ENCODE peak calls at places on chromosomes 2 and 18, in four cellular contexts. One of them, this sample, is unnamed.
A peak's percentile ranks its signal among the peaks of the same experiment; 100 is the strongest.

GRCh38 chr2:39124770-39125075 is 3.9 kb upstream of the SOS1 start:
- DNase-seq in A549: no peak
- DNase-seq in HL-60: no peak
- DNase-seq in fibroblast of pulmonary artery: no peak
- DNase-seq in this sample: no peak

GRCh38 chr2:128486640-128487375 is 168.1 kb upstream of the HS6ST1 start:
- DNase-seq in HL-60: no peak
- DNase-seq in fibroblast of pulmonary artery: no peak
- DNase-seq in A549: no peak
- DNase-seq in this sample: no peak

GRCh38 chr2:100783986-100784385 is 36.0 kb upstream of the NPAS2 start:
- DNase-seq in A549: no peak
- DNase-seq in fibroblast of pulmonary artery: no peak
- DNase-seq in HL-60: no peak
- DNase-seq in this sample: no peak

GRCh38 chr2:74223941-74224770 is 25.7 kb downstream of the MTHFD2 start:
- DNase-seq in fibroblast of pulmonary artery: no peak
- DNase-seq in HL-60: no peak
- DNase-seq in A549: no peak
- DNase-seq in this sample: no peak

GRCh38 chr2:58601017-58601416 is 359.9 kb upstream of the FANCL start:
- DNase-seq in HL-60: peak; percentile 7
- DNase-seq in A549: no peak
- DNase-seq in fibroblast of pulmonary artery: no peak
- DNase-seq in this sample: no peak

GRCh38 chr2:38528008-38528442 is 74.7 kb downstream of the HNRNPLL start:
- DNase-seq in fibroblast of pulmonary artery: peak; percentile 61
- DNase-seq in HL-60: no peak
- DNase-seq in A549: peak; percentile 68
- DNase-seq in this sample: peak; percentile 67

GRCh38 chr18:75051757-75052156 is 157.2 kb downstream of the PTGR3 start:
- DNase-seq in fibroblast of pulmonary artery: no peak
- DNase-seq in HL-60: no peak
- DNase-seq in A549: no peak
- DNase-seq in this sample: no peak

GRCh38 chr2:120491111-120491625 is 145.2 kb downstream of the INHBB start:
- DNase-seq in HL-60: no peak
- DNase-seq in fibroblast of pulmonary artery: no peak
- DNase-seq in A549: no peak
- DNase-seq in this sample: no peak

GRCh38 chr2:58089081-58089480 is 42.5 kb downstream of the VRK2 start:
- DNase-seq in A549: no peak
- DNase-seq in HL-60: no peak
- DNase-seq in fibroblast of pulmonary artery: no peak
- DNase-seq in this sample: no peak

DNA sequence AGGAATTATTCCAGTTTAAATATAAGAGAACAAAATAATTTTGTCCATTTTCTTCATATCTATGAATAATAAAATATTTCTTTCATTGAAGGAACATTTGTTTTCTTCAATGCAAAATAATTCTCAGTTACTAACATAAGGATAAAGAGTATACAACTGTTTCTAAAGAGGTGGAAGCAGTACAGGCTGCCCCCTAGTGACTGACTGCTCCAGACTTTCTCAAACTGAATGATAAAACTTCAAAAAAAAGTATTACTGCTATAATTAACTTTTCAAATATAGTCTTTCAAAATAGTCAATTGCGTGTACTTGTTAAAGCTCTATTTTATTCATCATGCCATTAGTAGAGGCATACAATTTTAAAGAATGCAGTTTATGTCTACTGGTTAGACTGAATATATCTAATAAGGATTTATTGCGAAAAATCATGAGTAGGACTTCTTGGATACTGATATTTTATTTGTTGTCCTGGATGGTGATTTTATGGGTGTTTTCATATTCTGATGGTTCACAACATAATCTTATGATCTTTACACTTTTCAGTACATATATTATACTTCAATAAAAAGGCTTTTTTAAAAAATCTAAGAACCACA is 100.1 kb downstream of the WDPCP start:
- DNase-seq in HL-60: no peak
- DNase-seq in fibroblast of pulmonary artery: peak; percentile 67
- DNase-seq in A549: peak; percentile 8
- DNase-seq in this sample: no peak
- TF ChIP-seq CTCF in HL-60: peak; percentile 13
- TF ChIP-seq CTCF in fibroblast of pulmonary artery: peak; percentile 89
- TF ChIP-seq CTCF in A549: peak; percentile 92
- TF ChIP-seq CTCF in this sample: peak; percentile 90

DNA sequence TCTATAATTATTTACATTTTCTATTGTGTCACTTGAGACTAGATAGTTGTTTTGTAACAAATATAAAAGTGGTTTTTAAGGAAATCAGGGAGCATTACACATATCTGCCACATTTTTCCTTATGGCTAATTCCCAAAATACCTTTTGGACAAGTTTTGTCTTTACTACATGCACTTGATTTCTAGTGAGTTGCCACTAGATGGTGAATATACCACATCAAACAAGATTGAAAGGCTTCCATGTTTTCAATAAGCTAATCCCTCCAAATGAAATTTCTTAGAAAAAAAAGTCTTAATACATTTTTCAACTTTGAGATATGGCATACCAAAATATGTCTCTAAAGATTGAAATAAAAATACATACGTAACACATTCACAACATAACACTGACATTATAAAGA is 9.1 kb upstream of the HIBCH start:
- DNase-seq in A549: no peak
- DNase-seq in fibroblast of pulmonary artery: peak; percentile 49
- DNase-seq in HL-60: no peak
- DNase-seq in this sample: no peak
- TF ChIP-seq CTCF in A549: peak; percentile 49
- TF ChIP-seq CTCF in fibroblast of pulmonary artery: peak; percentile 33
- TF ChIP-seq CTCF in HL-60: no peak
- TF ChIP-seq CTCF in this sample: peak; percentile 24

DNA sequence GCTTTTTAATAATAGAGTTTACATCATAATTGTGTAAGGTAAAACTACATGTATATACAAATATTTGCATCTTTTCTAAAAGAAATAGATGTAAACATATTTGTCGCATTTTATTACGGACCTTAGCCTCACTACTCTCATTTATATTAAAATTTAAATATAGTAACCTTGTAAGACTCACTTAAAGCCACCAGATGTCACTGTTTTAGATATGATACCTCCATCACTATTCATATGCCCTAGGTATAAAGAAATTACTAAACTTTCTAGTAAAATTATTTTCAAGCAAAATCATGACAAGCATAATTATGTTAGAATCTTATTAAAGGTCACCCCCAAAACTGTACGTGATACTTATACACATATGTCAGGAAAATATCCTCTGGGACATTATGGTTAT is 674.3 kb upstream of the REG3G start:
- DNase-seq in A549: peak; percentile 0
- DNase-seq in fibroblast of pulmonary artery: peak; percentile 1
- DNase-seq in HL-60: no peak
- DNase-seq in this sample: no peak
- TF ChIP-seq CTCF in A549: peak; percentile 8
- TF ChIP-seq CTCF in fibroblast of pulmonary artery: no peak
- TF ChIP-seq CTCF in HL-60: no peak
- TF ChIP-seq CTCF in this sample: peak; percentile 65

DNA sequence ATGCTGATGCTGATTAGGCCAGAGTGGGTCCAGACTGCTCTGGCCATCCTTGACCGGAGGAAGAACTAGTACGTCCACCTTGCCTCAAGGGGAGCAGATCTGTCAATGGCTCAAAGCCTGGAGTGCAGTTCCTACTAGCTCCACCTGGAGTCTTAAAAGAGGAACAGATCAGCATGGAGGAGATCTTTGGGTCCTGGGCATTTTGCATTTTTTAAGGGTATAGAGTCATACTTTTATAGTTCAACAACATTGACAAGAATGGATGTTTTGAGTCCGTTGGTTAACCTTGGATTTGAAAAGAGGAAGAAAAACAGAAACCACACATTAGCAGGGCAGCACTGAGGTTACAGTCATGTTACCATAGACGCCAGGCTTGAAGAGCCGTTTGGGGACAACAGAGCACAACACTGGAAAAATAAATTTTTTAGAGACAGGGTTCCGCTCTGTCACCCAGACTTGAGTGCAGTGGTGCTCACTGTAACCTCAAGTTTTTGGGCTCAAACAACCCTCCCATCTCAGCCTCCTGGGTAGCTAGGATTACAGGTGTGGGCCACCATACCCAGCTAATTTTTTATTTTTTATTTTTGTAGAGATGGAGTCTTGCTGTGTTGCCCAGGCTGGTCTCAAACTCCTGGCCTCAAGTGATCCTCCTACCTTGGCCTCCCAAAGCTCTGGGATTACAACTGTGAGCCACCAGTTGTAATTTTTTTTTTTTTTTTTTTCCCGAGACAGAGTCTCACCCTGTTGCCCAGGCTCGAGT is 78.5 kb downstream of the PRKCE start:
- DNase-seq in fibroblast of pulmonary artery: no peak
- DNase-seq in A549: peak; percentile 52
- DNase-seq in HL-60: peak; percentile 28
- DNase-seq in this sample: no peak
- TF ChIP-seq CTCF in fibroblast of pulmonary artery: peak; percentile 28
- TF ChIP-seq CTCF in A549: no peak
- TF ChIP-seq CTCF in HL-60: peak; percentile 23
- TF ChIP-seq CTCF in this sample: peak; percentile 52

GRCh38 chr18:34122724-34123334 is 101.9 kb downstream of the NOL4 start:
- DNase-seq in fibroblast of pulmonary artery: peak; percentile 72
- DNase-seq in HL-60: peak; percentile 24
- DNase-seq in A549: peak; percentile 2
- DNase-seq in this sample: peak; percentile 33
- TF ChIP-seq CTCF in fibroblast of pulmonary artery: peak; percentile 99
- TF ChIP-seq CTCF in HL-60: peak; percentile 93
- TF ChIP-seq CTCF in A549: peak; percentile 71
- TF ChIP-seq CTCF in this sample: peak; percentile 99

GRCh38 chr18:25915907-25916306 is 174.5 kb downstream of the SS18 start:
- DNase-seq in A549: no peak
- DNase-seq in fibroblast of pulmonary artery: no peak
- DNase-seq in HL-60: no peak
- DNase-seq in this sample: no peak
- TF ChIP-seq CTCF in A549: no peak
- TF ChIP-seq CTCF in fibroblast of pulmonary artery: no peak
- TF ChIP-seq CTCF in HL-60: no peak
- TF ChIP-seq CTCF in this sample: peak; percentile 58

GRCh38 chr18:36821681-36822080 is 7.1 kb downstream of the TPGS2 start:
- DNase-seq in A549: no peak
- DNase-seq in HL-60: no peak
- DNase-seq in fibroblast of pulmonary artery: no peak
- DNase-seq in this sample: no peak
- TF ChIP-seq CTCF in A549: no peak
- TF ChIP-seq CTCF in HL-60: no peak
- TF ChIP-seq CTCF in fibroblast of pulmonary artery: no peak
- TF ChIP-seq CTCF in this sample: no peak